ENCODE peak calls at places on chromosomes 11 and 22, in seven cellular contexts. H, W, R, X, N, F and V are unnamed samples.

GRCh38 chr11:19978668-19979518 is 181.4 kb downstream of the DBX1 start:
- DNase-seq in F (no peak), X (no peak), N (no peak), W (no peak), H (peak; percentile 33), R (peak; percentile 88), V (no peak)

GRCh38 chr22:41417622-41418390 is 28.8 kb downstream of the TOB2 start:
- DNase-seq in F (peak; percentile 90), X (peak; percentile 92), W (peak; percentile 99), N (peak; percentile 95), H (peak; percentile 73), R (no peak), V (peak; percentile 98)

GRCh38 chr11:17743026-17743807 is 8.6 kb downstream of the KCNC1 start:
- DNase-seq in X (no peak), W (no peak), H (no peak), R (no peak), F (no peak), N (no peak), V (no peak)

GRCh38 chr11:9606799-9607510 is 33.5 kb downstream of the WEE1 start:
- DNase-seq in R (peak; percentile 69), F (no peak), W (no peak), X (no peak), N (no peak), H (no peak), V (no peak)

GRCh38 chr22:36027579-36027959 is 1.1 kb downstream of the RBFOX2 start:
- DNase-seq in R (no peak), X (no peak), F (no peak), N (no peak), H (peak; percentile 26), W (no peak), V (no peak)

GRCh38 chr22:42369250-42370041 is 62.8 kb downstream of the NFAM1 start:
- DNase-seq in X (peak; percentile 90), R (peak; percentile 94), W (peak; percentile 96), F (peak; percentile 93), N (peak; percentile 87), H (peak; percentile 89), V (peak; percentile 85)

GRCh38 chr11:99383628-99384300 is 363.0 kb downstream of the CNTN5 start:
- DNase-seq in R (no peak), W (no peak), F (no peak), H (no peak), N (no peak), X (no peak), V (no peak)

GRCh38 chr11:100892886-100893285 is 205.8 kb downstream of the ARHGAP42 start:
- DNase-seq in H (no peak), F (no peak), N (no peak), W (no peak), R (no peak), X (no peak), V (no peak)

GRCh38 chr22:30047364-30047738 is 32.9 kb upstream of the HORMAD2 start:
- DNase-seq in W (no peak), R (no peak), N (no peak), F (no peak), X (no peak), H (no peak), V (no peak)

GRCh38 chr22:40022536-40023225 is 27.9 kb downstream of the FAM83F start:
- DNase-seq in N (no peak), X (no peak), W (no peak), H (no peak), F (no peak), R (no peak), V (no peak)

GRCh38 chr11:2796508-2797180 is 88.9 kb downstream of the CDKN1C start:
- DNase-seq in H (peak; percentile 15), W (peak; percentile 36), F (peak; percentile 8), N (no peak), R (no peak), X (peak; percentile 4), V (no peak)

GRCh38 chr11:60389279-60389910 is 6.9 kb upstream of the MS4A14 start:
- DNase-seq in X (no peak), H (no peak), W (no peak), R (no peak), F (no peak), N (no peak), V (no peak)

GRCh38 chr22:35894937-35895708 is 133.5 kb downstream of the RBFOX2 start:
- DNase-seq in N (peak; percentile 54), R (no peak), H (peak; percentile 55), F (no peak), W (no peak), X (no peak), V (no peak)

GRCh38 chr22:45923812-45924211 is 53.1 kb downstream of the WNT7B start:
- DNase-seq in W (no peak), X (no peak), R (no peak), F (no peak), H (no peak), N (no peak), V (no peak)

GRCh38 chr22:21707677-21708076 is 27.9 kb downstream of the YPEL1 start:
- DNase-seq in N (peak; percentile 76), W (no peak), H (no peak), R (no peak), X (no peak), F (no peak), V (no peak)

GRCh38 chr11:46381046-46381835 is at the start of gene MDK:
- DNase-seq in R (peak; percentile 49), N (no peak), W (no peak), X (peak; percentile 32), H (peak; percentile 62), F (no peak), V (no peak)

GRCh38 chr11:94450061-94450460 is 43.6 kb downstream of the MRE11 start:
- DNase-seq in W (no peak), R (no peak), X (no peak), F (no peak), H (no peak), N (no peak), V (no peak)

GRCh38 chr11:72079776-72080325 is 491 bp downstream of the NUMA1 start:
- DNase-seq in X (no peak), R (no peak), N (peak; percentile 18), F (no peak), W (no peak), H (no peak), V (peak; percentile 62)

GRCh38 chr22:17243524-17243923 is 24.3 kb upstream of the ADA2 start:
- DNase-seq in W (no peak), N (no peak), X (no peak), F (no peak), R (no peak), H (no peak), V (no peak)

GRCh38 chr11:107821199-107821926 is 37.2 kb downstream of the SLC35F2 start:
- DNase-seq in H (no peak), W (no peak), N (no peak), F (no peak), R (no peak), X (no peak), V (no peak)

GRCh38 chr11:27718346-27718852 is 18.1 kb upstream of the BDNF start:
- DNase-seq in N (no peak), H (no peak), F (no peak), W (no peak), X (no peak), R (no peak), V (no peak)

GRCh38 chr22:30253205-30253852 is 6.8 kb upstream of the LIF start:
- DNase-seq in N (peak; percentile 16), H (peak; percentile 48), R (no peak), F (peak; percentile 78), W (no peak), X (peak; percentile 78), V (no peak)

GRCh38 chr11:74683941-74684481 is 47.2 kb downstream of the CHRDL2 start:
- DNase-seq in F (no peak), X (no peak), H (no peak), W (no peak), N (no peak), R (no peak), V (no peak)

GRCh38 chr11:109512249-109512648 is 90.3 kb downstream of the C11orf87 start:
- DNase-seq in R (no peak), W (no peak), X (no peak), F (no peak), H (no peak), N (no peak), V (no peak)
- H3K4me3 ChIP-seq in R (no peak overlapping the region), W (no peak overlapping the region), X (no peak overlapping the region), F (no peak overlapping the region), H (no peak overlapping the region), N (no peak overlapping the region), V (no peak overlapping the region)

GRCh38 chr11:78270993-78271392 is 82.3 kb downstream of the USP35 start:
- DNase-seq in X (no peak), N (no peak), F (no peak), H (no peak), R (no peak), W (no peak), V (no peak)
- H3K27ac ChIP-seq in X (no peak overlapping the region), N (no peak overlapping the region), F (no peak overlapping the region), H (no peak overlapping the region), R (no peak overlapping the region), W (no peak overlapping the region), V (no peak overlapping the region)

GRCh38 chr11:65103476-65103875 is 7.5 kb downstream of the VPS51 start:
- DNase-seq in H (no peak), F (no peak), W (no peak), X (no peak), R (no peak), N (no peak), V (no peak)

GRCh38 chr11:65102142-65103095 is 6.4 kb downstream of the VPS51 start:
- DNase-seq in N (no peak), H (no peak), R (no peak), F (no peak), W (peak; percentile 74), X (no peak), V (no peak)

GRCh38 chr11:65104628-65105027 is 7.0 kb upstream of the TM7SF2 start:
- DNase-seq in F (no peak), H (no peak), X (no peak), W (no peak), R (no peak), N (no peak), V (no peak)

GRCh38 chr11:65096926-65097325 is 912 bp downstream of the VPS51 start:
- DNase-seq in F (no peak), R (no peak), W (no peak), X (no peak), H (no peak), N (no peak), V (no peak)

DNA sequence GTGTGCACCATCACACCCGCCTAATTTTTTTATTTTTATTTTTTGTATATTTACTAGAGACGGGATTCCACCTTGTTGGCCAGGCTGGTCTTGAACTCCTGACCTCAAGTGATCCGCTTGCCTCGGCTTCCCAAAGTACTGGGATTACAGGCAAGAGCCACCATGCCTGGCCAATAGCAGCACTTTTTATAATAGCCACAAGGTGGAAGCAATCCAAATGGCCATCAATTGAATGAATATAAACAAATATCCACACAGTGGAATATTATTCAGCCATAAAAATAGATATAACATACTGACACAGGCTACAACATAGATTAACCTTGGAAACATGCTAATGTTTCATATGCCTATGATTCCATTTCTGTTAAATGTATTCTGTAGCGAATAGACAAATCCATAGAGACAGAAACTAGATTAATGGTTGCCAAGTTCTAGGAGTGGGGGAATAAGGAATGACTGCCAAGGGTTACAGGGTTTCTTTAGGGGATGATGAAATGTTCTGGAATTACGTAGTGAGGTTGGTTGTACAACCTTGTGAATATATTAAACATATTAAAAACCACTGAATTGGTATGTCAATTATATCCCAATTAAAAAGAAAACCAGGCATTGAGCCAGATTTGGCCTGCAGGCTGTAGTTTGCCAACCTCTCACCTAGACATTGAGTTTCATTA is 4.8 kb downstream of the VPS51 start:
- DNase-seq in N (no peak), H (no peak), W (no peak), F (no peak), R (no peak), X (no peak), V (no peak)
- TF ChIP-seq CTCF in N (no peak), H (no peak), W (no peak), F (no peak), R (no peak), X (no peak), V (no peak)

GRCh38 chr22:38412435-38413084 is 42.4 kb downstream of the KCNJ4 start:
- DNase-seq in X (peak; percentile 45), H (no peak), N (no peak), R (no peak), F (no peak), W (peak; percentile 46), V (no peak)
- H3K4me3 ChIP-seq in X (peak overlapping the region; percentile 43), H (peak overlapping the region; percentile 2), N (peak overlapping the region; percentile 11), R (peak overlapping the region; percentile 26), F (peak overlapping the region; percentile 58), W (peak overlapping the region; percentile 21), V (no peak overlapping the region)